ENCODE peak calls at places on chromosomes 13 and 19, in seven cellular contexts. K is H9, P is Karpas-422, Y is IMR-90, N is thoracic aorta, I is HL-60, H is neural progenitor cell. B is an unnamed sample.
A peak's percentile ranks its signal among the peaks of the same experiment; 100 is the strongest.

GRCh38 chr19:46670874-46671273 is 9.9 kb upstream of the DACT3 start:
- DNase-seq in K (no peak), P (no peak), Y (peak; percentile 47), N (no peak), I (no peak), H (no peak), B (no peak)

GRCh38 chr19:16334421-16334820 is 9.8 kb downstream of the KLF2 start:
- DNase-seq in K (no peak), P (no peak), Y (no peak), N (no peak), I (no peak), H (no peak), B (no peak)

GRCh38 chr13:40813662-40814454 is 24.4 kb downstream of the SLC25A15 start:
- DNase-seq in K (peak; percentile 44), P (peak; percentile 69), Y (peak; percentile 34), N (no peak), I (peak; percentile 36), H (peak; percentile 41), B (peak; percentile 49)

GRCh38 chr13:66689037-66689619 is 541.0 kb downstream of the PCDH9 start:
- DNase-seq in K (no peak), P (peak; percentile 60), Y (no peak), N (no peak), I (no peak), H (peak; percentile 19), B (peak; percentile 34)

GRCh38 chr13:102033719-102034446 is 368.0 kb downstream of the FGF14 start:
- DNase-seq in K (no peak), P (no peak), Y (no peak), N (no peak), I (no peak), H (peak; percentile 56), B (no peak)

GRCh38 chr13:31424130-31424729 is 224.5 kb downstream of the B3GLCT start:
- DNase-seq in K (peak; percentile 88), P (peak; percentile 88), Y (peak; percentile 73), N (peak; percentile 16), I (peak; percentile 85), H (peak; percentile 85), B (peak; percentile 66)

GRCh38 chr13:32880636-32881035 is 135.6 kb upstream of the KL start:
- DNase-seq in K (no peak), P (no peak), Y (no peak), N (no peak), I (no peak), H (no peak), B (no peak)

GRCh38 chr13:62960723-62961122 is 1545.1 kb upstream of the PCDH20 start:
- DNase-seq in K (no peak), P (no peak), Y (no peak), N (no peak), I (no peak), H (peak; percentile 35), B (no peak)

GRCh38 chr13:45280751-45281634 is 60.0 kb downstream of the TPT1 start:
- DNase-seq in K (peak; percentile 68), P (peak; percentile 91), Y (peak; percentile 78), N (peak; percentile 16), I (peak; percentile 65), H (peak; percentile 69), B (peak; percentile 82)

GRCh38 chr19:8702350-8702749 is 3.8 kb upstream of the ACTL9 start:
- DNase-seq in K (no peak), P (no peak), Y (no peak), N (no peak), I (peak; percentile 22), H (no peak), B (no peak)

GRCh38 chr13:57224414-57224813 is 57.4 kb downstream of the PRR20E start:
- DNase-seq in K (no peak), P (no peak), Y (no peak), N (no peak), I (no peak), H (no peak), B (no peak)

GRCh38 chr19:1967087-1967608 is 26.2 kb downstream of the CSNK1G2 start:
- DNase-seq in K (no peak), P (no peak), Y (no peak), N (no peak), I (no peak), H (no peak), B (no peak)

GRCh38 chr19:1424182-1424955 is 13.8 kb upstream of the RPS15 start:
- DNase-seq in K (no peak), P (peak; percentile 39), Y (no peak), N (no peak), I (no peak), H (no peak), B (no peak)

GRCh38 chr19:14337510-14337909 is 43.7 kb upstream of the ADGRE5 start:
- DNase-seq in K (peak; percentile 75), P (peak; percentile 77), Y (no peak), N (no peak), I (no peak), H (peak; percentile 58), B (no peak)

GRCh38 chr13:85497652-85498051 is 301.6 kb downstream of the SLITRK6 start:
- DNase-seq in K (no peak), P (no peak), Y (peak; percentile 97), N (no peak), I (no peak), H (no peak), B (peak; percentile 99)

GRCh38 chr13:79735228-79735627 is 254.3 kb downstream of the NDFIP2 start:
- DNase-seq in K (no peak), P (no peak), Y (peak; percentile 41), N (no peak), I (no peak), H (no peak), B (peak; percentile 23)

GRCh38 chr13:26019881-26020535 is 31.8 kb downstream of the SHISA2 start:
- DNase-seq in K (no peak), P (no peak), Y (peak; percentile 63), N (no peak), I (no peak), H (no peak), B (peak; percentile 89)

GRCh38 chr19:411723-412355 is 2.9 kb upstream of the C2CD4C start:
- DNase-seq in K (no peak), P (no peak), Y (no peak), N (no peak), I (no peak), H (no peak), B (no peak)

GRCh38 chr19:415292-415691 is 6.3 kb upstream of the C2CD4C start:
- DNase-seq in K (no peak), P (no peak), Y (no peak), N (no peak), I (no peak), H (no peak), B (no peak)

GRCh38 chr19:412356-413355 is 3.7 kb upstream of the C2CD4C start:
- DNase-seq in K (peak; percentile 70), P (no peak), Y (no peak), N (no peak), I (no peak), H (peak; percentile 82), B (no peak)

GRCh38 chr19:416416-416815 is 7.5 kb upstream of the C2CD4C start:
- DNase-seq in K (no peak), P (no peak), Y (no peak), N (no peak), I (no peak), H (no peak), B (no peak)

DNA sequence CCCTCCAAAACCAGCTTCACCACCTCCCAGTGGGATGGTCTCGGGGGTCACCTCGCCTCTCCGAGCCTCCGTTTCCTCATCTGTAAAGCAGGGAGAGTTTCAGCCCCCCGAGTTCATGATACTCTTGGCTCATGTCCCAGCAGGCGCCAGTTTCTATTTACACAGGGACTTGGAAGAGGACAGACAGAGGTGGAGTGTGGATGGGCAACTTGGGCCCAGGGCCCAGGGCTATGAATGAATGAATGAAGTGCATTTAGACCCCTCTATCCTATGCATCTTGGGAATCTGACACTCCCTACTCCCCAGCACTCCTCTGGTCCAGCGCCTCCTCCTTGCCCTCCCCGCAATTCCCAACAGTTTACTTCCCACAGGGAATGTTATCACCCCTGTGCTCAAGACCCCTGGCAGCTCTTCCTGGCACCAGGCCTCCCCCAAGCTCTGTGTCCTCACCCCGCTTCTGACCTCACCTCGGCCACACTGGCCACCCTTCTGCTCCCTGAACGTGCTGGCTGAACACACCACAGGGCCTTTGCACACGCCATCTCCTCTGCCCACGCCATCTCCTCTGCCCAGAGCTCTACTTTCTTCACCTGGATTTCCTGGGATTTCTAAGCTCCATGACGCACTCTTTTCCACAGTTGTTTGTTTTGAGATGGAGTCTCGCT is 4.9 kb upstream of the C2CD4C start:
- DNase-seq in K (no peak), P (no peak), Y (no peak), N (no peak), I (no peak), H (no peak), B (no peak)
- H3K27me3 ChIP-seq in K (no peaks in the 10 kb centered on the region), P (no peaks in the 10 kb centered on the region), Y (peaks cover 36% of the 10 kb centered on the region), N (peaks cover 7% of the 10 kb centered on the region), I (peaks cover 10% of the 10 kb centered on the region), H (peaks cover 16% of the 10 kb centered on the region), B (peaks cover 13% of the 10 kb centered on the region)

DNA sequence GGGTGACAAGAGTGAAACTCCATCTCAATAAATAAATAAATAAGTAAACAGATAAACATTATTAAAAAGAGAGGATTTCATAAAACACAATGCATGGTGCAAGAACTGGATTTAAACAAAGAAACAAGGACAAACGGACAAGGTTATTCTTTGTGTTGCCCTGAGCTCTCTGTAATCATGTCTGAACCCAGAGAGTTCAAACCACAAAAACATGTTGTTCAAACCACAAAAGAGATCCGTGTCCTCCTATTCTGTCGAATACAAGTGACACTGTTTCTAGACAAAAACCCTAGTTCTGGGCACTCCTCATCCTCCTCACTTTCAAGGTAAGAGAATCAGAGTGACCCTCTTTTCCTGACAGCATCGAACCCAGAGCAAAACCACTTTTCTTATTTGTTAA is 4.6 kb upstream of the TPRX2 start:
- DNase-seq in K (no peak), P (no peak), Y (no peak), N (no peak), I (no peak), H (no peak), B (no peak)
- H3K27me3 ChIP-seq in K (no peaks in the 10 kb centered on the region), P (no peaks in the 10 kb centered on the region), Y (peaks cover 12% of the 10 kb centered on the region), N (no peaks in the 10 kb centered on the region), I (no peaks in the 10 kb centered on the region), H (no peaks in the 10 kb centered on the region), B (peaks cover 3% of the 10 kb centered on the region)

GRCh38 chr19:29269641-29270040 is 56.7 kb upstream of the UQCRFS1 start:
- DNase-seq in K (peak; percentile 26), P (no peak), Y (no peak), N (no peak), I (no peak), H (no peak), B (no peak)
- H3K27me3 ChIP-seq in K (no peaks in the 10 kb centered on the region), P (no peaks in the 10 kb centered on the region), Y (no peaks in the 10 kb centered on the region), N (no peaks in the 10 kb centered on the region), I (no peaks in the 10 kb centered on the region), H (no peaks in the 10 kb centered on the region), B (no peaks in the 10 kb centered on the region)

GRCh38 chr13:111490611-111491010 is 170.2 kb downstream of the TEX29 start:
- DNase-seq in K (no peak), P (no peak), Y (no peak), N (no peak), I (no peak), H (no peak), B (no peak)

GRCh38 chr13:111492958-111493357 is 172.5 kb downstream of the TEX29 start:
- DNase-seq in K (no peak), P (no peak), Y (no peak), N (no peak), I (no peak), H (no peak), B (no peak)

GRCh38 chr13:111492341-111492945 is 172.0 kb downstream of the TEX29 start:
- DNase-seq in K (no peak), P (no peak), Y (no peak), N (no peak), I (no peak), H (no peak), B (no peak)

GRCh38 chr13:111491021-111491420 is 170.6 kb downstream of the TEX29 start:
- DNase-seq in K (no peak), P (no peak), Y (no peak), N (no peak), I (no peak), H (no peak), B (no peak)

GRCh38 chr13:111491659-111492058 is 171.2 kb downstream of the TEX29 start:
- DNase-seq in K (no peak), P (no peak), Y (no peak), N (no peak), I (no peak), H (no peak), B (no peak)
- H3K27me3 ChIP-seq in K (no peaks in the 10 kb centered on the region), P (no peaks in the 10 kb centered on the region), Y (no peaks in the 10 kb centered on the region), N (no peaks in the 10 kb centered on the region), I (no peaks in the 10 kb centered on the region), H (no peaks in the 10 kb centered on the region), B (no peaks in the 10 kb centered on the region)

B was measured in fibroblast of lung.